ENCODE peak calls at places on chromosomes 4 and X, in eight cellular contexts. H, N, B, W, I, E, X and A are unnamed samples.

GRCh38 chrX:145405012-145405411 is 157.7 kb downstream of the SPANXN1 start:
- DNase-seq in H (peak), N (peak), B (peak), W (peak), I (peak), E (no peak), X (no peak), A (peak)

GRCh38 chr4:152104846-152105462 is 344.1 kb upstream of the GATB start:
- DNase-seq in H (peak), N (no peak), B (no peak), W (no peak), I (no peak), E (peak), X (no peak), A (no peak)

GRCh38 chr4:112063260-112063659 is 82.0 kb upstream of the FAM241A start:
- DNase-seq in H (no peak), N (no peak), B (no peak), W (no peak), I (no peak), E (no peak), X (no peak), A (no peak)

GRCh38 chr4:145352438-145353145 is 129.1 kb upstream of the SMAD1 start:
- DNase-seq in H (peak), N (no peak), B (no peak), W (no peak), I (no peak), E (peak), X (no peak), A (peak)

GRCh38 chrX:137567474-137568232 is 1.7 kb downstream of the ZIC3 start:
- DNase-seq in H (no peak), N (no peak), B (peak), W (peak), I (no peak), E (no peak), X (no peak), A (no peak)

GRCh38 chr4:7949759-7950158 is 10.1 kb upstream of the AFAP1 start:
- DNase-seq in H (no peak), N (no peak), B (no peak), W (no peak), I (no peak), E (no peak), X (no peak), A (no peak)

GRCh38 chr4:128582319-128582948 is 227.1 kb upstream of the JADE1 start:
- DNase-seq in H (no peak), N (no peak), B (no peak), W (no peak), I (no peak), E (no peak), X (no peak), A (no peak)

GRCh38 chr4:181835348-181835747 is 407.9 kb upstream of the TENM3 start:
- DNase-seq in H (no peak), N (no peak), B (no peak), W (no peak), I (no peak), E (no peak), X (no peak), A (no peak)

GRCh38 chrX:120302434-120302833 is 8.8 kb downstream of the TMEM255A start:
- DNase-seq in H (peak), N (no peak), B (no peak), W (peak), I (peak), E (no peak), X (no peak), A (no peak)

GRCh38 chrX:136766785-136767103 is 14.0 kb downstream of the ARHGEF6 start:
- DNase-seq in H (no peak), N (no peak), B (no peak), W (peak), I (no peak), E (no peak), X (peak), A (no peak)

GRCh38 chrX:84735025-84735424 is 232.8 kb upstream of the HDX start:
- DNase-seq in H (no peak), N (no peak), B (no peak), W (no peak), I (no peak), E (no peak), X (no peak), A (no peak)

GRCh38 chr4:2077537-2078460 is 18.7 kb downstream of the NAT8L start:
- DNase-seq in H (no peak), N (no peak), B (no peak), W (no peak), I (no peak), E (no peak), X (no peak), A (no peak)